ENCODE peak calls at places on chromosomes 11 and 22, in ten cellular contexts. Z is stomach, N is fibroblast of the aortic adventitia, T is breast epithelium, S is sigmoid colon, L is neural progenitor cell, K is glutamatergic neuron, R is H1, F is GM20000, J is body of pancreas. I is an unnamed sample.

GRCh38 chr11:97772696-97773095 is 1248.1 kb upstream of the CNTN5 start:
- DNase-seq in Z (no peak), N (peak; percentile 3), T (no peak), S (no peak), L (no peak), K (peak; percentile 58), R (no peak), F (no peak), J (no peak), I (no peak)

GRCh38 chr11:95559899-95560298 is 229.7 kb downstream of the FAM76B start:
- DNase-seq in Z (no peak), N (no peak), T (no peak), S (no peak), L (no peak), K (no peak), R (no peak), F (no peak), J (peak; percentile 40), I (no peak)

GRCh38 chr22:27100789-27101188 is 443.4 kb downstream of the MIAT start:
- DNase-seq in Z (no peak), N (no peak), T (no peak), S (peak; percentile 76), L (peak; percentile 88), K (peak; percentile 74), R (peak; percentile 61), F (no peak), J (no peak), I (peak; percentile 83)

GRCh38 chr22:46294784-46295183 is 1.9 kb upstream of the GTSE1 start:
- DNase-seq in Z (no peak), N (no peak), T (no peak), S (no peak), L (no peak), K (no peak), R (no peak), F (no peak), J (no peak), I (no peak)

GRCh38 chr11:15967166-15967565 is 389.2 kb downstream of the SOX6 start:
- DNase-seq in Z (no peak), N (no peak), T (no peak), S (no peak), L (no peak), K (no peak), R (no peak), F (no peak), J (no peak), I (no peak)

GRCh38 chr11:74004694-74005615 is 3.9 kb downstream of the UCP3 start:
- DNase-seq in Z (peak; percentile 53), N (no peak), T (no peak), S (peak; percentile 52), L (no peak), K (no peak), R (no peak), F (no peak), J (no peak), I (no peak)

GRCh38 chr11:75389276-75389605 is 10.1 kb upstream of the RPS3 start:
- DNase-seq in Z (no peak), N (no peak), T (no peak), S (peak; percentile 26), L (no peak), K (no peak), R (no peak), F (no peak), J (no peak), I (no peak)

GRCh38 chr22:50401907-50402306 is 58.8 kb downstream of the PPP6R2 start:
- DNase-seq in Z (no peak), N (no peak), T (no peak), S (no peak), L (no peak), K (no peak), R (no peak), F (no peak), J (no peak), I (no peak)

GRCh38 chr11:96228472-96228871 is 114.5 kb downstream of the MAML2 start:
- DNase-seq in Z (peak; percentile 43), N (peak; percentile 96), T (no peak), S (peak; percentile 87), L (no peak), K (no peak), R (no peak), F (no peak), J (peak; percentile 48), I (no peak)

GRCh38 chr22:23841736-23842404 is 3.1 kb upstream of the DERL3 start:
- DNase-seq in Z (no peak), N (no peak), T (no peak), S (no peak), L (peak; percentile 51), K (no peak), R (no peak), F (no peak), J (no peak), I (peak; percentile 49)

GRCh38 chr11:102891736-102892135 is 17.0 kb upstream of the MMP12 start:
- DNase-seq in Z (no peak), N (peak; percentile 58), T (no peak), S (no peak), L (no peak), K (no peak), R (no peak), F (no peak), J (no peak), I (no peak)

GRCh38 chr11:56910785-56911184 is 77.9 kb upstream of the OR5AK2 start:
- DNase-seq in Z (no peak), N (peak; percentile 2), T (no peak), S (no peak), L (no peak), K (no peak), R (no peak), F (no peak), J (no peak), I (no peak)

GRCh38 chr11:130241697-130242096 is 73.0 kb downstream of the ZBTB44 start:
- DNase-seq in Z (no peak), N (no peak), T (no peak), S (no peak), L (no peak), K (no peak), R (no peak), F (no peak), J (no peak), I (no peak)

GRCh38 chr11:13902456-13902855 is 60.1 kb upstream of the SPON1 start:
- DNase-seq in Z (no peak), N (no peak), T (no peak), S (peak; percentile 75), L (no peak), K (no peak), R (no peak), F (no peak), J (no peak), I (no peak)
- TF ChIP-seq CTCF in Z (no peak), N (no peak), T (no peak), S (no peak), L (no peak), K (no peak), R (no peak), F (no peak), J (no peak), I (no peak)

GRCh38 chr11:32006799-32007388 is 84.0 kb upstream of the RCN1 start:
- DNase-seq in Z (no peak), N (peak; percentile 60), T (no peak), S (no peak), L (peak; percentile 74), K (peak; percentile 32), R (no peak), F (peak; percentile 49), J (peak; percentile 19), I (peak; percentile 33)
- TF ChIP-seq CTCF in Z (peak; percentile 34), N (peak; percentile 76), T (no peak), S (peak; percentile 38), L (peak; percentile 79), K (peak; percentile 68), R (peak; percentile 83), F (peak; percentile 66), J (no peak), I (peak; percentile 70)

GRCh38 chr11:68978626-68978930 is 2.2 kb downstream of the MRGPRD start:
- DNase-seq in Z (no peak), N (no peak), T (no peak), S (peak; percentile 17), L (no peak), K (no peak), R (no peak), F (no peak), J (no peak), I (no peak)
- TF ChIP-seq CTCF in Z (no peak), N (no peak), T (no peak), S (no peak), L (no peak), K (no peak), R (no peak), F (no peak), J (no peak), I (no peak)

DNA sequence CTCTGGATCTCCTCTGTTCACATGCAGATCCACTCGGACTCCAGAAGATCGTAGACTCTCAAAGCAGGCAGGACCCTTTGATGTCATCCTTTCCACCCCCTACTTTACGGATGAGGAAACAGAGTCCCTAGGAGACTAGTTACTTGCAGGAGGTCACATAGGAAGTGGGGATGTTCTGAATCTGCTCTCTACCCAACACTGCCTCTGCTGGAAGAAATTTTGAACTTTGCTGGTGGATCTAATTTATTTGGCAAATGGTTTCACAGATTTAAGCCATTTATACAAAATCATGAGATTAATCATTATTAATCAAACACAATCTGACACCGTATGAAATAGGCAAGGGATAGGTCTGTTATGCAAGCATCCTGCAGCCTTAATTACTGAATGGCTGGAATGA is 55.0 kb upstream of the USP47 start:
- DNase-seq in Z (no peak), N (peak; percentile 43), T (no peak), S (no peak), L (peak; percentile 25), K (no peak), R (no peak), F (no peak), J (no peak), I (no peak)
- TF ChIP-seq CTCF in Z (peak; percentile 19), N (peak; percentile 68), T (peak; percentile 19), S (peak; percentile 59), L (peak; percentile 62), K (peak; percentile 56), R (peak; percentile 59), F (no peak), J (no peak), I (peak; percentile 46)